ENCODE peak calls at places on chromosomes 3 and 15, in nine cellular contexts. One of them, this sample, is unnamed.

GRCh38 chr3:88595025-88595424 is 445.3 kb downstream of the C3orf38 start:
- DNase-seq in psoas muscle: no peak
- DNase-seq in transverse colon: no peak
- DNase-seq in Peyer's patch: no peak
- DNase-seq in neuronal stem cell: no peak
- DNase-seq in uterus: no peak
- DNase-seq in heart right ventricle: no peak
- DNase-seq in body of pancreas: no peak
- DNase-seq in breast epithelium: no peak
- DNase-seq in this sample: no peak

GRCh38 chr3:160704006-160704405 is 27.0 kb downstream of the ARL14 start:
- DNase-seq in psoas muscle: no peak
- DNase-seq in transverse colon: no peak
- DNase-seq in Peyer's patch: no peak
- DNase-seq in neuronal stem cell: no peak
- DNase-seq in uterus: no peak
- DNase-seq in heart right ventricle: no peak
- DNase-seq in body of pancreas: no peak
- DNase-seq in breast epithelium: no peak
- DNase-seq in this sample: no peak

GRCh38 chr3:179156170-179156569 is 8.0 kb downstream of the PIK3CA start:
- DNase-seq in psoas muscle: no peak
- DNase-seq in transverse colon: no peak
- DNase-seq in Peyer's patch: no peak
- DNase-seq in neuronal stem cell: no peak
- DNase-seq in uterus: no peak
- DNase-seq in heart right ventricle: no peak
- DNase-seq in body of pancreas: no peak
- DNase-seq in breast epithelium: no peak
- DNase-seq in this sample: no peak

GRCh38 chr15:86284630-86285029 is 205.0 kb downstream of the AGBL1 start:
- DNase-seq in psoas muscle: no peak
- DNase-seq in transverse colon: no peak
- DNase-seq in Peyer's patch: no peak
- DNase-seq in neuronal stem cell: no peak
- DNase-seq in uterus: no peak
- DNase-seq in heart right ventricle: no peak
- DNase-seq in body of pancreas: no peak
- DNase-seq in breast epithelium: no peak
- DNase-seq in this sample: no peak

GRCh38 chr3:27641888-27642601 is 80.1 kb downstream of the EOMES start:
- DNase-seq in psoas muscle: no peak
- DNase-seq in transverse colon: no peak
- DNase-seq in Peyer's patch: peak; percentile 79
- DNase-seq in neuronal stem cell: no peak
- DNase-seq in uterus: no peak
- DNase-seq in heart right ventricle: no peak
- DNase-seq in body of pancreas: no peak
- DNase-seq in breast epithelium: no peak
- DNase-seq in this sample: no peak

GRCh38 chr3:51940648-51941421 is 869 bp downstream of the RRP9 start:
- DNase-seq in psoas muscle: no peak
- DNase-seq in transverse colon: no peak
- DNase-seq in Peyer's patch: no peak
- DNase-seq in neuronal stem cell: no peak
- DNase-seq in uterus: no peak
- DNase-seq in heart right ventricle: no peak
- DNase-seq in body of pancreas: no peak
- DNase-seq in breast epithelium: no peak
- DNase-seq in this sample: no peak

GRCh38 chr15:83733206-83733605 is 79.3 kb downstream of the ADAMTSL3 start:
- DNase-seq in psoas muscle: no peak
- DNase-seq in transverse colon: no peak
- DNase-seq in Peyer's patch: no peak
- DNase-seq in neuronal stem cell: no peak
- DNase-seq in uterus: no peak
- DNase-seq in heart right ventricle: no peak
- DNase-seq in body of pancreas: no peak
- DNase-seq in breast epithelium: no peak
- DNase-seq in this sample: no peak

GRCh38 chr3:39325223-39325622 is 4.3 kb upstream of the CCR8 start:
- DNase-seq in psoas muscle: no peak
- DNase-seq in transverse colon: no peak
- DNase-seq in Peyer's patch: no peak
- DNase-seq in neuronal stem cell: no peak
- DNase-seq in uterus: no peak
- DNase-seq in heart right ventricle: no peak
- DNase-seq in body of pancreas: no peak
- DNase-seq in breast epithelium: no peak
- DNase-seq in this sample: no peak

GRCh38 chr15:98737122-98737521 is 88.8 kb downstream of the IGF1R start:
- DNase-seq in psoas muscle: no peak
- DNase-seq in transverse colon: no peak
- DNase-seq in Peyer's patch: no peak
- DNase-seq in neuronal stem cell: no peak
- DNase-seq in uterus: no peak
- DNase-seq in heart right ventricle: no peak
- DNase-seq in body of pancreas: no peak
- DNase-seq in breast epithelium: no peak
- DNase-seq in this sample: no peak

GRCh38 chr3:8984512-8984911 is 21.2 kb upstream of the RAD18 start:
- DNase-seq in psoas muscle: no peak
- DNase-seq in transverse colon: no peak
- DNase-seq in Peyer's patch: no peak
- DNase-seq in neuronal stem cell: no peak
- DNase-seq in uterus: no peak
- DNase-seq in heart right ventricle: no peak
- DNase-seq in body of pancreas: no peak
- DNase-seq in breast epithelium: no peak
- DNase-seq in this sample: no peak

GRCh38 chr3:144362126-144362525 is 390.5 kb downstream of the DIPK2A start:
- DNase-seq in psoas muscle: no peak
- DNase-seq in transverse colon: no peak
- DNase-seq in Peyer's patch: no peak
- DNase-seq in neuronal stem cell: no peak
- DNase-seq in uterus: no peak
- DNase-seq in heart right ventricle: no peak
- DNase-seq in body of pancreas: no peak
- DNase-seq in breast epithelium: no peak
- DNase-seq in this sample: no peak

GRCh38 chr3:14369675-14370669 is 32.4 kb upstream of the SLC6A6 start:
- DNase-seq in psoas muscle: peak; percentile 80
- DNase-seq in transverse colon: peak; percentile 76
- DNase-seq in Peyer's patch: peak; percentile 80
- DNase-seq in neuronal stem cell: no peak
- DNase-seq in uterus: no peak
- DNase-seq in heart right ventricle: no peak
- DNase-seq in body of pancreas: peak; percentile 63
- DNase-seq in breast epithelium: no peak
- DNase-seq in this sample: no peak

GRCh38 chr3:14370719-14371572 is 31.5 kb upstream of the SLC6A6 start:
- DNase-seq in psoas muscle: no peak
- DNase-seq in transverse colon: no peak
- DNase-seq in Peyer's patch: no peak
- DNase-seq in neuronal stem cell: no peak
- DNase-seq in uterus: no peak
- DNase-seq in heart right ventricle: no peak
- DNase-seq in body of pancreas: no peak
- DNase-seq in breast epithelium: no peak
- DNase-seq in this sample: no peak

GRCh38 chr3:14372587-14372986 is 29.8 kb upstream of the SLC6A6 start:
- DNase-seq in psoas muscle: no peak
- DNase-seq in transverse colon: no peak
- DNase-seq in Peyer's patch: no peak
- DNase-seq in neuronal stem cell: no peak
- DNase-seq in uterus: no peak
- DNase-seq in heart right ventricle: no peak
- DNase-seq in body of pancreas: no peak
- DNase-seq in breast epithelium: no peak
- DNase-seq in this sample: no peak

GRCh38 chr3:14373753-14374376 is 28.5 kb upstream of the SLC6A6 start:
- DNase-seq in psoas muscle: no peak
- DNase-seq in transverse colon: no peak
- DNase-seq in Peyer's patch: no peak
- DNase-seq in neuronal stem cell: no peak
- DNase-seq in uterus: no peak
- DNase-seq in heart right ventricle: no peak
- DNase-seq in body of pancreas: no peak
- DNase-seq in breast epithelium: no peak
- DNase-seq in this sample: no peak

GRCh38 chr3:14371573-14372474 is 30.6 kb upstream of the SLC6A6 start:
- DNase-seq in psoas muscle: peak; percentile 95
- DNase-seq in transverse colon: peak; percentile 91
- DNase-seq in Peyer's patch: peak; percentile 91
- DNase-seq in neuronal stem cell: no peak
- DNase-seq in uterus: peak; percentile 36
- DNase-seq in heart right ventricle: peak; percentile 84
- DNase-seq in body of pancreas: peak; percentile 83
- DNase-seq in breast epithelium: peak; percentile 75
- DNase-seq in this sample: peak; percentile 76
- H3K27ac ChIP-seq in psoas muscle: peak overlapping the region; percentile 95
- H3K27ac ChIP-seq in transverse colon: peak overlapping the region; percentile 3
- H3K27ac ChIP-seq in Peyer's patch: no peak overlapping the region
- H3K27ac ChIP-seq in neuronal stem cell: no peak overlapping the region
- H3K27ac ChIP-seq in uterus: no peak overlapping the region
- H3K27ac ChIP-seq in heart right ventricle: peak overlapping the region; percentile 63
- H3K27ac ChIP-seq in body of pancreas: no peak overlapping the region
- H3K27ac ChIP-seq in breast epithelium: peak overlapping the region; percentile 41
- H3K27ac ChIP-seq in this sample: no peak overlapping the region

DNA sequence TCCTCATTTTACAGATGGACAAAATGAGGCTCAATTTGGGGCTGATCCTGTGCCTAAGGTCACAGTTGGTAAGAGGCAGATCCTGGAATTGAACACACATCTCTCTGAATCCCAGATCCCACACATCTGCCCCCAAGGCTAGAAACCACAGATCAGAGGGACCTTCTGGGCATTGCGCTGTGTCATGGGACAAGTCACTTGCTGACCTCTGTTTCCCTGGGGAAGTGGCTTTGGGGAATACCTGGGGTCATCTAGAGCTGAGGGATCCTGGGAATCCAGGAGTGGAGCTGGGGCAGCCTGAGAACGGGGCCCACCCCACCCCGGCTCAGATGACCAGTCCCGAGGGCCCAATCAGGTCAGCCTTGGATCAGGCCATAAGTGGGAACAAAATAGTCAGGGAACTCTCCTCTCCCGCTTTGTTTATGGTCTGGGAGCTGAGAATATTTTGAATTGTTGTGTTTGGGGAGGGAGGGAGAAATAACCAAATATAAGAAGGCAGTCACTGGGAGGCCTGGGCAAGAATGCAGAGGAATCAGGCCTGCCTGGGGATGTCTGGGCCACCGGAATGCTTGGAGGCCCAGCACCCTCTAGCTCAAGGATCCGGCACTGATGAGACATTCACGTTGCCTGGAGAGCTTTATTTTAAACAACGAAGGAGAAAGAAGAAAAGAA is 8.8 kb upstream of the SLC6A6 start:
- DNase-seq in psoas muscle: no peak
- DNase-seq in transverse colon: no peak
- DNase-seq in Peyer's patch: no peak
- DNase-seq in neuronal stem cell: no peak
- DNase-seq in uterus: no peak
- DNase-seq in heart right ventricle: no peak
- DNase-seq in body of pancreas: no peak
- DNase-seq in breast epithelium: no peak
- DNase-seq in this sample: no peak
- H3K27ac ChIP-seq in psoas muscle: peak overlapping the region; percentile 95
- H3K27ac ChIP-seq in transverse colon: peak overlapping the region; percentile 18
- H3K27ac ChIP-seq in Peyer's patch: peak overlapping the region; percentile 49
- H3K27ac ChIP-seq in neuronal stem cell: no peak overlapping the region
- H3K27ac ChIP-seq in uterus: peak overlapping the region; percentile 35
- H3K27ac ChIP-seq in heart right ventricle: no peak overlapping the region
- H3K27ac ChIP-seq in body of pancreas: no peak overlapping the region
- H3K27ac ChIP-seq in breast epithelium: no peak overlapping the region
- H3K27ac ChIP-seq in this sample: no peak overlapping the region

DNA sequence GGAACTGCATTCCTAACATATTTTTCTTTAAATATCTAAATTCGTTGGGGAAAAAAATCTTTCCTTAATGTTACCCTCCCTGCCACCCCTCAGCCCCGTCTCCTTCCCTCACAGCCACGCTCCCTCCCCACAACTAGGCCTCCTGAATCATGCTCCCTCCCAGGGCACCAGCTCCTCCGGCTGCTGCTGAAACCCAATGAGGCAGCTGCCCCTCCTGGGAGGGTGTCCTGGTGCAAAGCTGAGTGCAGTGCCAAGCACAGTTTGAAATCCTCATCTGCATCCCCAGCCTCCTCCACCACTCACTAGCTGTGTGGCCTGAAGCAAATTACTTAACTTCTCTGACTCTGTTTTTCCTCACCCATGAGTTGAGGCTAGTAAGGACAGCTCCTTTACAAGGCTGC is 2.7 kb upstream of the NR2E3 start:
- DNase-seq in psoas muscle: no peak
- DNase-seq in transverse colon: no peak
- DNase-seq in Peyer's patch: no peak
- DNase-seq in neuronal stem cell: no peak
- DNase-seq in uterus: no peak
- DNase-seq in heart right ventricle: no peak
- DNase-seq in body of pancreas: no peak
- DNase-seq in breast epithelium: no peak
- DNase-seq in this sample: no peak
- H3K27ac ChIP-seq in psoas muscle: no peak overlapping the region
- H3K27ac ChIP-seq in transverse colon: no peak overlapping the region
- H3K27ac ChIP-seq in Peyer's patch: no peak overlapping the region
- H3K27ac ChIP-seq in neuronal stem cell: peak overlapping the region; percentile 79
- H3K27ac ChIP-seq in uterus: no peak overlapping the region
- H3K27ac ChIP-seq in heart right ventricle: no peak overlapping the region
- H3K27ac ChIP-seq in body of pancreas: no peak overlapping the region
- H3K27ac ChIP-seq in breast epithelium: no peak overlapping the region
- H3K27ac ChIP-seq in this sample: peak overlapping the region; percentile 29

DNA sequence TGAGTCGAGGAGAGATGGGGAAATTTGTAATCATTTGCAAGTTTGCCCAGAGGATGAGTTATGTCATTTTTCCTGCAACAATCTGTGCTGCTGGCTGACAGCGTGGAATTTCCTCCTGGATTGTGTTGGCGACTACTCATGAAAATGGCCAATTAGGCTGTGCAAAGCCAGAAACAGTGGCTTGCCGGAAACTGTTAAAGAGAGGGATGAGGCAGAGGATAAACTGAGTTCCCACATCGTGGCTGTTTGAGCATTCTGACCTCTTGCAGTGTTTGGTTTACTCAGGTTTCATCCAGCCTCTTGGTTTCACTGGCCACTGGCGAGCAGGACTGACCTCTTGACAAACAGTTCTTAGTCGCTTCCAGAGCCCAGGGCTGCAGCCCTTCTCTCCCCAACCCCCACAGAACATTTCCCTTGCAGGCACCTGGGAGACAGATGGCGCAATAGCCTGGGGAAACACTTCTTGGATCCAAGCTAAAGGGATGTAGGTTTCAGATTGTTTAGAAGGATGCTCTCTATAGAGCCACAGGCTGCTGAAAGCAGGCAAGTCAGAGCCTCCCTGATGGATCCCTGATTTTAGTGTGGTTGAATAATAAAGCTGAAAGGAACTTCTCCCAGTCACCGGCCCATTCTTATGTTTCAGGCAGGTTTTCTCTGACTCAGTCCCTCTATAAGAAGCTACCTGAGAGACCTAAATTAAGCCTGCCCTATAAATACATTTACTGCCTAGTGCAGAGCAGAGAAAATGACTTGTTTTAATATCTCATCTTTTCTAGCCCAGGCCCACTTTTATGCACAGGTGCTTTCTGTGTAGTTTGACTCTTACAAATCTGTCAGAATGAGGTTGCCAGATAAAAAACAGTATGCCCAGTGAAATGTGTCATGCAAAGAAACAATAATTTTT is 92.8 kb upstream of the UBE2E1 start:
- DNase-seq in psoas muscle: peak; percentile 80
- DNase-seq in transverse colon: peak; percentile 16
- DNase-seq in Peyer's patch: no peak
- DNase-seq in neuronal stem cell: peak; percentile 65
- DNase-seq in uterus: peak; percentile 75
- DNase-seq in heart right ventricle: no peak
- DNase-seq in body of pancreas: peak; percentile 47
- DNase-seq in breast epithelium: no peak
- DNase-seq in this sample: peak; percentile 63
- H3K27ac ChIP-seq in psoas muscle: peak overlapping the region; percentile 54
- H3K27ac ChIP-seq in transverse colon: no peak overlapping the region
- H3K27ac ChIP-seq in Peyer's patch: no peak overlapping the region
- H3K27ac ChIP-seq in neuronal stem cell: peak overlapping the region; percentile 54
- H3K27ac ChIP-seq in uterus: peak overlapping the region; percentile 12
- H3K27ac ChIP-seq in heart right ventricle: peak overlapping the region; percentile 31
- H3K27ac ChIP-seq in body of pancreas: no peak overlapping the region
- H3K27ac ChIP-seq in breast epithelium: no peak overlapping the region
- H3K27ac ChIP-seq in this sample: no peak overlapping the region